ENCODE peak calls at places on chromosomes 16 and 17, in seven cellular contexts. L is CD4-positive, alpha-beta T cell; R is WTC11; T is MM.1S; N is astrocyte of the spinal cord; K is esophagus muscularis mucosa; P is mesothelial cell of epicardium. Z is an unnamed sample.

GRCh38 chr16:27452569-27453475 is 50.8 kb downstream of the IL21R start:
- DNase-seq in P (no peak), T (no peak), N (no peak), L (no peak), R (no peak), K (no peak), Z (no peak)

GRCh38 chr17:6546069-6546718 is 10.2 kb downstream of the PITPNM3 start:
- DNase-seq in P (no peak), K (no peak), N (peak; percentile 77), R (no peak), T (peak; percentile 25), L (no peak), Z (no peak)

GRCh38 chr16:30369091-30369937 is 980 bp downstream of the TBC1D10B start:
- DNase-seq in K (no peak), R (no peak), N (no peak), P (no peak), L (no peak), T (peak; percentile 26), Z (no peak)

GRCh38 chr16:64626771-64627170 is 495.1 kb downstream of the CDH11 start:
- DNase-seq in L (no peak), R (no peak), K (no peak), P (no peak), T (no peak), N (peak; percentile 10), Z (no peak)

GRCh38 chr17:75289832-75290337 is 652 bp upstream of the SLC25A19 start:
- DNase-seq in T (peak; percentile 70), N (peak; percentile 68), K (peak; percentile 93), R (no peak), L (peak; percentile 39), P (no peak), Z (peak; percentile 39)

GRCh38 chr16:89613101-89613953 is at the start of gene DPEP1:
- DNase-seq in R (peak; percentile 47), P (no peak), N (no peak), K (no peak), T (peak; percentile 13), L (no peak), Z (no peak)

GRCh38 chr17:63930951-63931575 is 1.1 kb downstream of the CD79B start:
- DNase-seq in R (peak; percentile 58), L (peak; percentile 48), N (no peak), K (no peak), T (peak; percentile 31), P (no peak), Z (peak; percentile 67)

GRCh38 chr16:52436646-52437645 is 110.0 kb downstream of the TOX3 start:
- DNase-seq in K (no peak), T (no peak), R (no peak), P (no peak), L (no peak), N (no peak), Z (no peak)

GRCh38 chr17:72305472-72305871 is 184.7 kb downstream of the SOX9 start:
- DNase-seq in T (no peak), R (no peak), L (no peak), P (no peak), N (peak; percentile 17), K (no peak), Z (no peak)

GRCh38 chr17:80992948-80993624 is 1.4 kb downstream of the CHMP6 start:
- DNase-seq in N (no peak), K (no peak), L (no peak), R (no peak), P (no peak), T (no peak), Z (no peak)

GRCh38 chr16:87469186-87469585 is 23.6 kb downstream of the ZCCHC14 start:
- DNase-seq in K (no peak), N (no peak), L (no peak), P (no peak), T (no peak), R (no peak), Z (no peak)

GRCh38 chr17:47295037-47295873 is 28.5 kb upstream of the EFCAB13 start:
- DNase-seq in N (no peak), T (no peak), R (no peak), L (no peak), K (no peak), P (no peak), Z (no peak)

GRCh38 chr17:54867634-54868033 is 33.0 kb upstream of the TOM1L1 start:
- DNase-seq in L (no peak), T (no peak), N (no peak), K (peak; percentile 81), P (no peak), R (no peak), Z (no peak)

GRCh38 chr17:43170140-43170765 is 761 bp upstream of the NBR1 start:
- DNase-seq in R (peak; percentile 87), L (peak; percentile 79), N (peak; percentile 97), P (peak; percentile 79), T (peak; percentile 96), K (peak; percentile 97), Z (peak; percentile 67)

GRCh38 chr17:43169561-43170139 is 1.4 kb upstream of the NBR1 start:
- DNase-seq in K (no peak), R (peak; percentile 36), T (no peak), P (peak; percentile 39), L (no peak), N (no peak), Z (peak; percentile 21)

GRCh38 chr17:43170766-43171681 is at the start of gene NBR1:
- DNase-seq in R (peak; percentile 96), L (peak; percentile 91), T (peak; percentile 96), K (peak; percentile 100), N (peak; percentile 98), P (peak; percentile 96), Z (peak; percentile 86)

GRCh38 chr17:43175213-43176118 is 4.5 kb downstream of the NBR1 start:
- DNase-seq in K (no peak), N (peak; percentile 51), P (no peak), T (no peak), R (no peak), L (no peak), Z (no peak)

DNA sequence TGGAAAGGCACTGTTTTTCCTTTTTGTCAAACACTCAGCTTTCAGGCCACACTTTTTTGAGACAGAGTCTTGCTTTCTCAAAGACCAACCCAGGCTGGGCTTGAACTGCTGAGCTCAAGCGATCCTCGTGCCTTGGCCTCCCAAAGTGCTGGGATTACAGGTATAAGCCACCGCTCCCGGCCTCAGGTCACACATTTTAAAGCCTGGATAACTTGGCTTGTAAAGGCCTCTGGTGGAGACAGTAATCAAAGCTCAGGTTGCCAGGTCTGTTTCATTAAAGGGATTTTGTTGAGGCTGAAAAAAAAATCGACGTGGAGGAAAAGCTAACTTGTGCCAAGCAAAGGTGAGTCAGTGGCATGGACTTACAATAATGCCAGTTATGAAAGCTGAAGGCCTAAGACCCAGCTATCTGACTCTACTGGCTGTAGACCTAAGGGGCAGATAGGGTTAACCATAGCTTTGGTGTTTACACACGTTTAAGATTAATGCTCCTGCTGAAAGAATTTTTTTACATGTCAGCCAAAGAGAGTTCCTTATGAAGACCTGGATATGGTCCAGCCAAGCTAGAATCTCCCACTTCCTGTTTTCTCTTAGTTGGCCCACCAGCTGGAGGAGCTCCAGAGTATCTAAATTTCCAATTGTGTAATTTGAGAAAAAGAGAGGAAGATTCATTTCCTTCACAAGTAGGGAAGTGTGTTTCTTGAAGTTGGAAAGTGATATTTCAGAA is 910 bp downstream of the NBR1 start:
- DNase-seq in K (no peak), R (no peak), P (no peak), N (peak; percentile 89), T (peak; percentile 11), L (no peak), Z (peak; percentile 18)
- TF ChIP-seq CTCF in K (peak; percentile 24), R (no peak), P (no peak), N (peak; percentile 33), T (no peak), L (peak; percentile 16), Z (no peak)

GRCh38 chr17:50911890-50912289 is 45.7 kb upstream of the TOB1 start:
- DNase-seq in K (no peak), R (no peak), P (no peak), T (no peak), L (no peak), N (no peak), Z (no peak)
- TF ChIP-seq CTCF in K (no peak), R (no peak), P (no peak), T (no peak), L (no peak), N (peak; percentile 3), Z (no peak)

DNA sequence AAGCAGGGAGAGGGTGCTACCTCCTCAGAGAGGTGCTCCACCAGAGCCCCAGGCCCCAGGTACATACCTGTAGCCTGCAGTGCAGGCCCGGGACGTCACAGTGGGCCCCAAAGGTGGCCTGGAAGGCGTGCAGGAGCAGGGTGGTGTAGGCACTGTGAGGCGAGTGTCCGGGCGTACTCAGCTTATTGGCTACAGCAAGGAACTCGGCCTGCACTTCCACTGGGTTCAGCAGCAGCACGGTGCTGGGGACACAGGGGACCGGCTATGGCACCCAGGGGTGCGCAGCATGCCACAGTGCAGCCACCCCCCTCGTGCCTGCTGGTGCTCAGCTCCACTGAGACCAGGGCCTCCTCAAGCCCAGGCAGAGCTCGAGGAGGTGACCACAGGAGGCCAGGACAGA is 23.2 kb upstream of the PIK3R6 start:
- DNase-seq in L (no peak), T (no peak), R (no peak), P (no peak), N (no peak), K (no peak), Z (no peak)
- TF ChIP-seq CTCF in L (no peak), T (no peak), R (no peak), P (no peak), N (no peak), K (no peak), Z (no peak)

GRCh38 chr16:54488729-54489128 is 202.1 kb upstream of the IRX3 start:
- DNase-seq in K (no peak), T (no peak), P (no peak), N (no peak), L (no peak), R (no peak), Z (no peak)
- TF ChIP-seq CTCF in K (no peak), T (no peak), P (no peak), N (no peak), L (no peak), R (no peak), Z (no peak)